ENCODE peak calls at places on chromosomes 5 and 9, in six cellular contexts. U is stomach, X is breast epithelium, N is transverse colon, A is HCT116, O is HepG2. J is an unnamed sample.

GRCh38 chr5:79512692-79513518 is 1.0 kb downstream of the HOMER1 start:
- DNase-seq in N (no peak), X (no peak), U (no peak), A (no peak), O (no peak), J (no peak)

GRCh38 chr5:56211298-56211865 is 21.7 kb downstream of the ANKRD55 start:
- DNase-seq in N (no peak), X (no peak), A (peak), O (peak), U (no peak), J (peak)

GRCh38 chr9:93669958-93670207 is 93.5 kb downstream of the PHF2 start:
- DNase-seq in N (no peak), X (no peak), U (no peak), O (no peak), A (no peak), J (no peak)

GRCh38 chr9:119268985-119269384 is 100.2 kb downstream of the BRINP1 start:
- DNase-seq in A (no peak), U (no peak), X (no peak), N (no peak), O (no peak), J (no peak)

GRCh38 chr5:40681351-40682311 is 1.9 kb downstream of the PTGER4 start:
- DNase-seq in A (no peak), O (no peak), X (no peak), N (peak), U (peak), J (peak)

GRCh38 chr9:20307662-20308061 is 314.6 kb downstream of the MLLT3 start:
- DNase-seq in O (no peak), U (no peak), X (no peak), N (no peak), A (no peak), J (no peak)

GRCh38 chr9:89455356-89455824 is 42.5 kb downstream of the SEMA4D start:
- DNase-seq in O (no peak), U (no peak), A (no peak), N (no peak), X (no peak), J (peak)

GRCh38 chr5:141835928-141836667 is 42.1 kb downstream of the PCDH1 start:
- DNase-seq in A (no peak), X (no peak), U (no peak), N (no peak), O (no peak), J (no peak)

GRCh38 chr5:129960831-129961230 is 56.6 kb downstream of the CHSY3 start:
- DNase-seq in N (no peak), U (no peak), O (no peak), A (no peak), X (no peak), J (no peak)

GRCh38 chr9:115781361-115781760 is 372.2 kb upstream of the PAPPA start:
- DNase-seq in O (no peak), X (no peak), U (no peak), A (no peak), N (no peak), J (no peak)

GRCh38 chr9:115775669-115776068 is 377.9 kb upstream of the PAPPA start:
- DNase-seq in O (no peak), A (no peak), N (no peak), X (no peak), U (no peak), J (no peak)

GRCh38 chr9:115777610-115778009 is 376.0 kb upstream of the PAPPA start:
- DNase-seq in U (no peak), N (no peak), X (no peak), O (no peak), A (no peak), J (no peak)
- TF ChIP-seq CTCF in U (no peak), N (no peak), X (no peak), O (no peak), A (no peak), J (no peak)

GRCh38 chr5:10265245-10266109 is 15.4 kb downstream of the CCT5 start:
- DNase-seq in N (no peak), U (no peak), O (no peak), A (no peak), X (no peak), J (no peak)

GRCh38 chr5:10262121-10262774 is 12.2 kb downstream of the CCT5 start:
- DNase-seq in N (no peak), X (no peak), O (no peak), A (no peak), U (no peak), J (no peak)

GRCh38 chr5:10261065-10261464 is 11.0 kb downstream of the CCT5 start:
- DNase-seq in O (no peak), U (no peak), N (no peak), A (no peak), X (no peak), J (no peak)

GRCh38 chr5:10264569-10264968 is 14.5 kb downstream of the CCT5 start:
- DNase-seq in X (no peak), U (no peak), N (no peak), O (no peak), A (no peak), J (no peak)

DNA sequence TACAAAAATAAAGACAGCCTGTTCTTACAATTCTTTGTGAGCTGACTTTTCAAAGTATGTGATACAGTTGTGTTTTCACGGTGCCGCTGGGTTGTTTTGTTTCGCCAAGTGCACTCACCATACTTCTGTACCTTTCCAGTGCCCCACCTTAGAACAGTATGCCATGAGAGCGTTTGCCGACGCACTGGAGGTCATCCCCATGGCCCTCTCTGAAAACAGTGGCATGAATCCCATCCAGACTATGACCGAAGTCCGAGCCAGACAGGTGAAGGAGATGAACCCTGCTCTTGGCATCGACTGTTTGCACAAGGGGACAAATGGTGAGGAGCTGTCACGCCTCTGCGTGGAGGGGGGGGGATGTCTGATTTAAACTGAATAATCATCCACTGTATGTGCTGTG is 12.9 kb downstream of the CCT5 start:
- DNase-seq in U (no peak), X (no peak), N (no peak), A (no peak), O (no peak), J (no peak)
- TF ChIP-seq POLR2AphosphoS5 in U (no peak), X (no peak), N (no peak), A (no peak), O (no peak), J (no peak)

GRCh38 chr9:128614728-128615127 is 41.9 kb downstream of the DYNC2I2 start:
- DNase-seq in X (no peak), U (no peak), O (no peak), N (no peak), A (no peak), J (no peak)

GRCh38 chr9:128607642-128608350 is 48.9 kb downstream of the DYNC2I2 start:
- DNase-seq in N (peak), X (peak), A (no peak), O (no peak), U (peak), J (no peak)

GRCh38 chr9:128610889-128611288 is 45.8 kb downstream of the DYNC2I2 start:
- DNase-seq in X (no peak), O (no peak), N (no peak), A (no peak), U (no peak), J (no peak)

GRCh38 chr9:128615571-128615970 is 41.1 kb downstream of the DYNC2I2 start:
- DNase-seq in O (no peak), U (no peak), A (no peak), N (no peak), X (no peak), J (no peak)

DNA sequence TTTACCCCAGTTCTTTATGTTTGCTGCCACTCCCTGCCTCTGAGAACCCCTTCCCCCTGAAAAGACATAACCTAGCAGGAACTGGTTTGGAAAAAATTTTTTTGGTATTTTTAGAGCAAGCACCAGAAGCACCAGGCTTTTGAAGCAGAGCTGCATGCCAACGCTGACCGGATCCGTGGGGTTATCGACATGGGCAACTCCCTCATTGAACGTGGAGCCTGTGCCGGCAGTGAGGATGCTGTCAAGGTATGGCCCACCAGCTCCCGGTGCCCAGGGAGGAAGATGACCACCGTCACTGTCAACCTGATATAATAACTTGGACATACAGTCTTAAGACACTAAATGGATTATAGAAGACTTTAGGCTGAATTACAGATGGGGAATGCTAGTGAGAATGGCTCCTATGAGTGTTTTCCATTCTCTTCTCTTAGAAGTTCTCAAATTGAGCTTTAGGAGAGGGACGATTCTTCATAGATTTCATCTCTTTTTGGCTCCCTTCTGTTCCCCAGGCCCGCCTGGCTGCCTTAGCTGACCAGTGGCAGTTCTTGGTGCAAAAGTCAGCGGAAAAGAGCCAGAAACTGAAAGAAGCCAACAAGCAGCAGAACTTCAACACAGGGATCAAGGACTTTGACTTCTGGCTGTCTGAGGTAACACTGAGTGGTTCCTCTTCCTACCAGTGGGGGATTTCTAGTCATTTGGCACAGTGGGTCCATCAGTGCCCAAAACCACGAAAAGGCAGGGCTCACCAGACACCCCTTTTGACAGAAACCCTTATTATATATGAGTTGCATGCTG is 44.9 kb downstream of the DYNC2I2 start:
- DNase-seq in X (no peak), U (no peak), N (no peak), O (no peak), A (no peak), J (no peak)
- TF ChIP-seq CTCF in X (no peak), U (no peak), N (no peak), O (no peak), A (no peak), J (no peak)

GRCh38 chr9:81132796-81133195 is 556.6 kb downstream of the TLE1 start:
- DNase-seq in A (no peak), U (no peak), X (no peak), N (no peak), O (no peak), J (no peak)

GRCh38 chr9:81132318-81132717 is 557.0 kb downstream of the TLE1 start:
- DNase-seq in O (no peak), X (no peak), A (no peak), N (no peak), U (no peak), J (no peak)

GRCh38 chr9:81141952-81142351 is 547.4 kb downstream of the TLE1 start:
- DNase-seq in O (no peak), X (no peak), A (no peak), U (no peak), N (no peak), J (no peak)

DNA sequence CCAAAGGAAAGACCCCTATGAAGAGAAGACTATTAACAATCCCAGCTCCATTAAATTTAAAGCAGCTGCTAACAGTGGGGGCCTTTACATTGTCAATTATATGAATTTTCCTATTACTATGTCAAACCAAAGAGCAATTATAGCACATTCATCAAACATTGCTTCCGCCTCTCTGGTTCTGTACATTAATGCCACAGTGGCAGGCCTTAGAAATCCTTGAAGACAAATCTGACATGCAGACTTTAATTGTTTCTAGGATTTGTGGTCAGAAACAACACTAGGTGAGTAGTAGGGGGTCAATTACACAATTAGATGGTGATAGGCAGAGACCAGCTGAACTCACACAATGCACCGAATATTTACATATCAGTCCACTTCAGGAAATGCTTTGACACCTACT is 551.2 kb downstream of the TLE1 start:
- DNase-seq in O (no peak), A (no peak), N (no peak), X (no peak), U (no peak), J (no peak)
- TF ChIP-seq POLR2AphosphoS5 in O (no peak), A (no peak), N (no peak), X (no peak), U (no peak), J (no peak)

DNA sequence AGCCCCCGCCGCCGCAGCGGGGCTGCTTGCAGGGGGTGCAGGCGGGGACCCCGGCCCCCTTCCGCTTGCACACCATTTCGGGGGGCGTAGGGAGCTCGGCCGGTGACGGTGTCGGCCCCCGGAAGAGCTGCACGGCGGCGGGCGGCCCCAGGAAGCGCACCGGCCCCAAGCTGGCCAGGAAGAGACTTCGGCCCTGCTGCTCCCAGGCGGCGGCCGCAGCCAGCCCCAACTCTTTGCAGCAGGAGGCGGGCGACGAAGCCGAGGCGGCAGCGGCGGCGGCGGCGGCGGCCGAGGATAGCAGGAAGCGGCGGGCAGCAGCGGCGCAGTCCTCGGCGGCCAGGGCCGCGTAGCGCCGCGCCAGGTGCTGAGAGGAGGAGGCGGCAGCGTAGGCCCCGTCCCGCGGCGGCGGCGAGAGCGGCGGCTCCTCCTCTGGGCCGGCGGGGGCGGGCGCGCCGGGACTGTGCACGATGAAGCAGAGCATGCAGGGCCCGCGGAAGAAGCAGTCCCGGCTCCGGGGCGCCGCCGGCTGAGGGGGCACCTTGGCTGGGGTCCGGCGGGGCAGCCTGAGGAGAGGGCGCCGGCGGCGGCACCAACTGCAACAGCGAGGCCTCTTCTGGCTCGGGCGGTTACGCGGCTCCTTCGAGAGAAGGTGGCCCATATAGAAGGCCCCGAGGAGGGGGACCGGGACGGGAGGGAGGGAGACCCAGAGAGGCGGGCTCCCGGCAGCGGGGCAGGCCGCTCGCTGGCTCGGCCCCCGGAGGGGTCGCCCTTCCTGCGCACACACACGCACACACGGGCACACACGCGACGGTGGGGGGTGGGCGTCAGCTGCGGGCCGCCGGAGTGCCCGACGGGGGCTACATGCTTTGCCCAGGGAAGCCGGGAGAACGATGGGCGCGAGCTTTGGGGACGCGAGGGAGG is 604 bp downstream of the FBXL17 start:
- DNase-seq in N (peak), A (peak), O (peak), U (peak), X (peak), J (peak)
- TF ChIP-seq CTCF in N (no peak), A (no peak), O (no peak), U (no peak), X (no peak), J (no peak)

DNA sequence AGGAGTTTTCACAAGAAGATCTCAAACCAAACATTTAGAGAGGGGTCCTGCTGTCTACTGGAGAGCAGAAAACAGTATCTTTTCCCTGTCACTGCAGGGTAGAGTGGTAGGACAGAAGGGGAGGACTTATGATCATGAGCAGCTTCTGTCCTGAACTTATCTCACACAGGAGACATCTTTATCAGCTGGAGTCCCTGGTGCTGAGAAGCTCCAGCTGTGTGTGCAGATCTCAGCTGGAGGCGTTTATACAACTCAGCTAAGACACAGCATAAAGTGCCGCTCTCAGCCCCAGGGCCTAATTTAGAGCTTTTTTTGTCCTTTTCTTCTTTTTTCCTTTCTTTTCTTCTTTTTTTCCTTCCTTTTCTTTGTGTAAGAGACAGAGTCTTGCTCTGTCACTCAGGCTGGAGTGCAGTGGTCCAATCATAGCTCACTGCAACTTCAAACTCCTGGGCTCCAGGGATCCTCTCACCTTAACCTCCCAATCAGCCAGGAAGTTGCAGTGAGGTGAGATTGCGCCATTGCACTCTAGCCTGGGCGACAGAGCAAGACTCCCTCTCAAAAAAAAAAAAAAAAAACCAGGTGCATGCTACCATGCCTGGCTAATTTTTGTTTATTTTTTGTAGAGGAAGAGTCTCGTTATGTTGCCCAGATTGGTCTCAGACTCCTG is 31.9 kb downstream of the CCDC125 start:
- DNase-seq in N (no peak), A (no peak), U (no peak), X (no peak), O (no peak), J (no peak)
- TF ChIP-seq POLR2AphosphoS5 in N (no peak), A (no peak), U (no peak), X (no peak), O (no peak), J (no peak)

J was measured in upper lobe of left lung.